ENCODE peak calls at places on chromosomes 6 and 20, in five cellular contexts. W is stomach, E is brain microvascular endothelial cell, X is pancreas, I is cardiac muscle cell. R is an unnamed sample.

GRCh38 chr6:143591441-143591840 is 79.9 kb upstream of the FUCA2 start:
- DNase-seq in E (no peak), I (no peak), W (no peak), X (no peak), R (no peak)

GRCh38 chr6:37077459-37078296 is 72.2 kb downstream of the FGD2 start:
- DNase-seq in E (peak), X (peak), I (peak), W (peak), R (peak)

GRCh38 chr6:53741417-53741816 is 53.4 kb upstream of the LRRC1 start:
- DNase-seq in X (no peak), E (no peak), W (no peak), I (no peak), R (no peak)

GRCh38 chr6:119148825-119149525 is 70.5 kb upstream of the FAM184A start:
- DNase-seq in E (peak), X (no peak), W (no peak), I (no peak), R (no peak)

GRCh38 chr20:17990278-17990972 is 21.6 kb downstream of the MGME1 start:
- DNase-seq in X (no peak), I (no peak), W (no peak), E (no peak), R (no peak)

GRCh38 chr6:1281746-1282145 is 30.2 kb upstream of the FOXQ1 start:
- DNase-seq in I (no peak), W (no peak), X (no peak), E (no peak), R (no peak)

GRCh38 chr20:46060975-46061374 is 28.8 kb downstream of the NCOA5 start:
- DNase-seq in I (no peak), W (no peak), E (no peak), X (no peak), R (no peak)

GRCh38 chr6:20135677-20136268 is 76.5 kb downstream of the MBOAT1 start:
- DNase-seq in E (no peak), I (no peak), X (no peak), W (no peak), R (no peak)

GRCh38 chr6:16338577-16339262 is 100.3 kb downstream of the GMPR start:
- DNase-seq in E (peak), W (peak), X (no peak), I (peak), R (peak)

GRCh38 chr6:112307707-112308106 is 39.4 kb upstream of the RFPL4B start:
- DNase-seq in X (no peak), I (no peak), W (no peak), E (no peak), R (no peak)

GRCh38 chr20:25177890-25178321 is 17.6 kb upstream of the ENTPD6 start:
- DNase-seq in X (no peak), I (no peak), E (no peak), W (peak), R (peak)

GRCh38 chr6:125153541-125154183 is at the start of gene TPD52L1:
- DNase-seq in X (peak), W (peak), I (peak), E (peak), R (peak)

DNA sequence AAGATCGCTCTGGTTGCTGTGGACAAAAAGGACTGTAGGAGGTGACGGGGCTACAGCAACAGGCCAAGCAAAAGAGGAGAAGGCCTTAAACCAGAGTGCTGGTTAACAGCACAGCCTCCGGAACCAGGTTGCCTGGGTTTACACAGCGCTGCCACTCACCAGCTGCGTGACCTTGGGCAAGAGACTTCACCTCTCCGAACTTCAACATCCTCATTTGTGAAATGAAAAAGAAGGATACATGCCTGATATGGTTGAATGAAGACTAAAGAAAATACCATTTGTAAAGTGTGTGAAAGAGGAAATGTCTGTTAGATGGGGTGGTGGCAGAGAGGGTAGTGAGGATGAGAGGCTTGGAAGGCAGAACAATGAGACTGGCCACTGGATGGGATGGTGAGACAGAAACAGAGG is 44.9 kb downstream of the PREX1 start:
- DNase-seq in I (no peak), E (no peak), W (no peak), X (no peak), R (no peak)
- TF ChIP-seq CTCF in I (no peak), E (no peak), W (no peak), X (no peak), R (no peak)

GRCh38 chr6:121426686-121427085 is 8.8 kb upstream of the GJA1 start:
- DNase-seq in X (no peak), W (no peak), I (no peak), E (no peak), R (no peak)

GRCh38 chr6:121435444-121436069 is at the start of gene GJA1:
- DNase-seq in E (peak), I (peak), W (no peak), X (no peak), R (peak)

GRCh38 chr6:121434037-121434770 is 1.2 kb upstream of the GJA1 start:
- DNase-seq in W (no peak), X (no peak), I (no peak), E (no peak), R (no peak)

GRCh38 chr6:121436172-121436965 is 923 bp downstream of the GJA1 start:
- DNase-seq in E (no peak), W (no peak), X (no peak), I (peak), R (no peak)

DNA sequence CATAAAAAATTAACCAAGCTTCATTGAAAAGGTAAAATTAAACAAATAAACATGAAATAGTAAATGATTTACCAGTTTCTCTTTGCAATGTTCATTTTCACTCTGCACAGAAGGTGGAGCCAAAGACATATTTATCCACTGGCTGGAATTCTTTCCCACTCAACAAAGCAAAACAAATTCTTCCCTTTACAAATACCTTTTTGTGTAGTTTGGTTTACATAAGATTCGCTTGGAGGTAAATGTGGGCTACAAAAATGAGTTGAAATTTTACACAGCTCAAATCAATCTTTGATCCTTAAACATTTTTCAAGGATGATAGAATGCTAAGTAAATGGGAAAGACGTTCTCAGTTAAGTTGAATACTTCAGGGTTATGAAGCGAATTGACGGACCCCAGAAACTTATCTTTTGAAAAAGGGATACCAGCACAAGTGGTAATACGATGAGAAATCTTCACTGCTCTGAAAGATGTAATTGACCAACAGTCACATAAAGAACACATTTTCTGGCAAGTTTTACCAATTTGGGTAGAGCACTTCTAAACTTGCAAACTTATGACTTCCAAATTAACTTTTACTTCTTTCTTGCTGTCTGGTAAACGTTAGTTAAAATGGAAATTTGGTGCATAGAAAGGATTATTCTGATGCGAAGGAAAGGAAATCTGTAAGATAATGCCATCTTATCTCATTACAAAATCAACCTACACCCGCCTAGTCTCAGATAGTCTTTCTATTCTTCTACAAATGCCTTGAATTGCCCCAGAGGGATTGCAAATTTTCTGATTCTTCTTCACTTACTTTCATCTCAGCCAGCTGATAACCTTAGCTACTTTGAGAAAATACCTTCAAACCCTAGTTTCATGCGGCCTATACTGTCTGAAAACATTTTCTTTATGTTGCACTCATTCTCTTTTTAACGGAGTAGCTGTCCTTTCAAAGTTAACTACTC is 4.7 kb upstream of the GJA1 start:
- DNase-seq in X (no peak), I (peak), E (no peak), W (no peak), R (no peak)
- TF ChIP-seq CTCF in X (peak), I (peak), E (peak), W (peak), R (peak)

GRCh38 chr6:47009583-47009982 is 32.5 kb downstream of the ADGRF1 start:
- DNase-seq in X (no peak), W (no peak), E (no peak), I (no peak), R (no peak)
- TF ChIP-seq CTCF in X (no peak), W (no peak), E (no peak), I (no peak), R (no peak)

GRCh38 chr20:62536731-62537401 is 61.1 kb upstream of the GATA5 start:
- DNase-seq in X (no peak), E (no peak), I (no peak), W (no peak), R (no peak)
- TF ChIP-seq CTCF in X (no peak), E (no peak), I (no peak), W (no peak), R (no peak)

R was measured in lung.